ENCODE peak calls at places on chromosomes 11 and 22, in four cellular contexts. Z is tibial nerve, P is GM04503, A is hypothalamus. J is an unnamed sample.

GRCh38 chr11:32173435-32173834 is 82.6 kb downstream of the RCN1 start:
- DNase-seq in Z (peak), P (no peak), A (peak), J (peak)

GRCh38 chr22:42884616-42885375 is 27.7 kb upstream of the ARFGAP3 start:
- DNase-seq in Z (no peak), P (no peak), A (no peak), J (no peak)

GRCh38 chr11:31419669-31420068 is 50.0 kb downstream of the DNAJC24 start:
- DNase-seq in Z (no peak), P (no peak), A (no peak), J (no peak)

GRCh38 chr11:19441752-19442553 is 201.2 kb upstream of the E2F8 start:
- DNase-seq in Z (peak), P (peak), A (no peak), J (no peak)

GRCh38 chr22:32720924-32721323 is 80.6 kb upstream of the TIMP3 start:
- DNase-seq in Z (peak), P (no peak), A (no peak), J (no peak)

GRCh38 chr11:67022961-67023956 is at the start of gene SYT12:
- DNase-seq in Z (no peak), P (no peak), A (no peak), J (peak)

GRCh38 chr22:43726296-43726695 is 85.8 kb downstream of the EFCAB6 start:
- DNase-seq in Z (no peak), P (peak), A (no peak), J (no peak)

GRCh38 chr11:72234920-72235319 is 9.1 kb downstream of the PHOX2A start:
- DNase-seq in Z (no peak), P (no peak), A (no peak), J (no peak)

GRCh38 chr22:36055376-36056310 is 27.0 kb upstream of the RBFOX2 start:
- DNase-seq in Z (no peak), P (no peak), A (no peak), J (no peak)

GRCh38 chr22:17570851-17571631 is 7.7 kb downstream of the SLC25A18 start:
- DNase-seq in Z (peak), P (peak), A (peak), J (peak)

GRCh38 chr11:59076876-59077571 is 9.1 kb upstream of the GLYATL1B start:
- DNase-seq in Z (no peak), P (no peak), A (no peak), J (peak)

J was measured in posterior cingulate gyrus.